ENCODE peak calls at places on chromosomes 12 and 14, in six cellular contexts. Q is Right ventricle myocardium superior; F is stimulated activated CD8-positive, alpha-beta memory T cell treated with anti-CD3 and anti-CD28 coated beads, Interleukin-15, amount 100 ng/mL, for 4 hours; V is MV-4-11; W is Kasumi-1; N is occipital lobe. S is an unnamed sample.
A peak's percentile ranks its signal among the peaks of the same experiment; 100 is the strongest.

GRCh38 chr12:84542289-84542688 is 370.3 kb downstream of the SLC6A15 start:
- DNase-seq in Q (no peak), F (no peak), V (no peak), W (no peak), N (no peak), S (no peak)

GRCh38 chr12:94200695-94201094 is 52.3 kb downstream of the PLXNC1 start:
- DNase-seq in Q (no peak), F (no peak), V (no peak), W (no peak), N (no peak), S (no peak)

GRCh38 chr12:113109872-113110623 is 25.5 kb downstream of the RASAL1 start:
- DNase-seq in Q (peak; percentile 21), F (no peak), V (no peak), W (no peak), N (no peak), S (no peak)

GRCh38 chr14:79161576-79161975 is 991.4 kb downstream of the NRXN3 start:
- DNase-seq in Q (no peak), F (no peak), V (no peak), W (peak; percentile 20), N (no peak), S (no peak)

GRCh38 chr12:128654462-128654861 is 169.3 kb downstream of the SLC15A4 start:
- DNase-seq in Q (no peak), F (no peak), V (no peak), W (no peak), N (no peak), S (no peak)

GRCh38 chr14:73762375-73762822 is 48.2 kb upstream of the PNMA1 start:
- DNase-seq in Q (no peak), F (no peak), V (no peak), W (no peak), N (no peak), S (no peak)

GRCh38 chr12:120833849-120834248 is 70.3 kb downstream of the SPPL3 start:
- DNase-seq in Q (no peak), F (no peak), V (peak; percentile 77), W (peak; percentile 17), N (no peak), S (no peak)

GRCh38 chr12:45329238-45329637 is 113.3 kb downstream of the ANO6 start:
- DNase-seq in Q (no peak), F (no peak), V (no peak), W (no peak), N (no peak), S (no peak)

GRCh38 chr12:90090929-90091651 is 382.5 kb upstream of the ATP2B1 start:
- DNase-seq in Q (no peak), F (no peak), V (peak; percentile 67), W (no peak), N (no peak), S (no peak)

GRCh38 chr12:130154276-130154675 is 8.0 kb upstream of the FZD10 start:
- DNase-seq in Q (no peak), F (no peak), V (no peak), W (no peak), N (no peak), S (no peak)

GRCh38 chr14:57405562-57405961 is 15.2 kb downstream of the NAA30 start:
- DNase-seq in Q (no peak), F (no peak), V (no peak), W (no peak), N (no peak), S (no peak)

GRCh38 chr12:17954788-17955187 is 135.2 kb downstream of the RERGL start:
- DNase-seq in Q (no peak), F (no peak), V (no peak), W (no peak), N (no peak), S (no peak)

GRCh38 chr12:123748661-123749060 is 13.4 kb upstream of the DNAH10 start:
- DNase-seq in Q (no peak), F (no peak), V (no peak), W (no peak), N (no peak), S (no peak)

GRCh38 chr12:22271036-22271435 is 63.5 kb downstream of the ST8SIA1 start:
- DNase-seq in Q (no peak), F (no peak), V (no peak), W (no peak), N (no peak), S (no peak)

GRCh38 chr12:65493893-65494205 is 215.4 kb downstream of the MSRB3 start:
- DNase-seq in Q (no peak), F (no peak), V (no peak), W (no peak), N (no peak), S (no peak)

GRCh38 chr12:16563519-16563918 is 42.4 kb downstream of the LMO3 start:
- DNase-seq in Q (no peak), F (no peak), V (no peak), W (no peak), N (no peak), S (no peak)

GRCh38 chr12:107760207-107760816 is 625 bp downstream of the PRDM4 start:
- DNase-seq in Q (peak; percentile 52), F (no peak), V (no peak), W (peak; percentile 15), N (no peak), S (no peak)

GRCh38 chr12:110104188-110104969 is 19.8 kb upstream of the IFT81 start:
- DNase-seq in Q (no peak), F (no peak), V (peak; percentile 87), W (no peak), N (no peak), S (peak; percentile 34)

GRCh38 chr12:68358532-68359485 is 26.6 kb upstream of the MDM1 start:
- DNase-seq in Q (no peak), F (peak; percentile 35), V (peak; percentile 66), W (peak; percentile 82), N (no peak), S (no peak)

GRCh38 chr12:109770104-109770860 is 56.7 kb downstream of the FAM222A start:
- DNase-seq in Q (no peak), F (no peak), V (no peak), W (no peak), N (peak; percentile 21), S (no peak)

GRCh38 chr12:113090740-113091139 is 34.2 kb downstream of the DTX1 start:
- DNase-seq in Q (no peak), F (no peak), V (no peak), W (no peak), N (peak; percentile 26), S (no peak)

GRCh38 chr14:92615451-92615850 is 101.9 kb downstream of the RIN3 start:
- DNase-seq in Q (no peak), F (peak; percentile 55), V (no peak), W (no peak), N (no peak), S (no peak)

GRCh38 chr14:96134508-96134907 is 70.1 kb upstream of the BDKRB2 start:
- DNase-seq in Q (no peak), F (no peak), V (no peak), W (no peak), N (no peak), S (no peak)

GRCh38 chr12:77007476-77007875 is 57.9 kb downstream of the E2F7 start:
- DNase-seq in Q (no peak), F (no peak), V (no peak), W (no peak), N (no peak), S (no peak)

GRCh38 chr12:2251485-2252179 is 198.8 kb downstream of the CACNA1C start:
- DNase-seq in Q (no peak), F (no peak), V (no peak), W (no peak), N (no peak), S (no peak)

GRCh38 chr12:33245459-33245858 is 194.2 kb downstream of the SYT10 start:
- DNase-seq in Q (no peak), F (no peak), V (no peak), W (no peak), N (no peak), S (no peak)

GRCh38 chr12:12365931-12366431 is 9.1 kb downstream of the BORCS5 start:
- DNase-seq in Q (no peak), F (no peak), V (no peak), W (no peak), N (no peak), S (peak; percentile 26)

GRCh38 chr12:138898-139534 is 72.4 kb downstream of the IQSEC3 start:
- DNase-seq in Q (peak; percentile 62), F (no peak), V (no peak), W (no peak), N (peak; percentile 29), S (no peak)

GRCh38 chr14:76719664-76720063 is 41.6 kb upstream of the VASH1 start:
- DNase-seq in Q (peak; percentile 63), F (no peak), V (no peak), W (no peak), N (no peak), S (no peak)

GRCh38 chr12:2396448-2396871 is 343.7 kb downstream of the CACNA1C start:
- DNase-seq in Q (peak; percentile 86), F (no peak), V (no peak), W (no peak), N (no peak), S (no peak)

GRCh38 chr12:47808574-47809380 is 10.9 kb downstream of the HDAC7 start:
- DNase-seq in Q (no peak), F (no peak), V (peak; percentile 52), W (peak; percentile 59), N (no peak), S (peak; percentile 78)

GRCh38 chr14:99129211-99129696 is 142.7 kb downstream of the BCL11B start:
- DNase-seq in Q (no peak), F (no peak), V (no peak), W (no peak), N (no peak), S (no peak)

GRCh38 chr14:92600318-92601053 is 86.9 kb downstream of the RIN3 start:
- DNase-seq in Q (no peak), F (no peak), V (peak; percentile 82), W (peak; percentile 40), N (no peak), S (peak; percentile 40)

GRCh38 chr12:14643247-14643646 is 53.2 kb downstream of the GUCY2C start:
- DNase-seq in Q (no peak), F (no peak), V (no peak), W (peak; percentile 25), N (no peak), S (no peak)

GRCh38 chr14:104094709-104095425 is 9.4 kb downstream of the ASPG start:
- DNase-seq in Q (peak; percentile 71), F (peak; percentile 17), V (peak; percentile 21), W (peak; percentile 41), N (peak; percentile 25), S (peak; percentile 21)

GRCh38 chr14:55913324-55914035 is 204.7 kb upstream of the PELI2 start:
- DNase-seq in Q (no peak), F (no peak), V (no peak), W (no peak), N (no peak), S (no peak)

GRCh38 chr14:103091041-103091882 is 3.3 kb upstream of the EXOC3L4 start:
- DNase-seq in Q (peak; percentile 78), F (peak; percentile 60), V (peak; percentile 76), W (peak; percentile 29), N (no peak), S (peak; percentile 47)

GRCh38 chr12:69898236-69898635 is 73.2 kb downstream of the MYRFL start:
- DNase-seq in Q (no peak), F (no peak), V (no peak), W (no peak), N (no peak), S (no peak)

GRCh38 chr14:63752449-63753169 is 24.7 kb upstream of the SGPP1 start:
- DNase-seq in Q (no peak), F (no peak), V (peak; percentile 65), W (no peak), N (no peak), S (peak; percentile 28)

S was measured in HL-60.